ENCODE peak calls at places on chromosome 5, in five cellular contexts. P is WERI-Rb-1, N is cardiac fibroblast, S is fibroblast of lung, I is BE2C. L is an unnamed sample.

GRCh38 chr5:83179966-83180365 is 102.6 kb downstream of the XRCC4 start:
- DNase-seq in N (no peak), I (no peak), S (peak), P (no peak), L (no peak)

GRCh38 chr5:172009536-172010270 is 3.3 kb upstream of the FBXW11 start:
- DNase-seq in N (peak), I (no peak), S (no peak), P (no peak), L (no peak)

GRCh38 chr5:146213210-146213838 is 9.9 kb downstream of the RBM27 start:
- DNase-seq in N (peak), P (no peak), I (no peak), S (peak), L (no peak)

GRCh38 chr5:157563373-157564148 is 12.0 kb downstream of the ADAM19 start:
- DNase-seq in S (peak), I (no peak), P (peak), N (peak), L (peak)

GRCh38 chr5:10812218-10812617 is 51.2 kb upstream of the DAP start:
- DNase-seq in N (no peak), S (peak), I (no peak), P (no peak), L (no peak)

GRCh38 chr5:82551840-82552385 is 273.8 kb upstream of the RPS23 start:
- DNase-seq in P (no peak), S (no peak), I (peak), N (no peak), L (no peak)

GRCh38 chr5:30539004-30539634 is 654.4 kb upstream of the CDH6 start:
- DNase-seq in N (peak), S (peak), P (no peak), I (no peak), L (no peak)

GRCh38 chr5:94693043-94693822 is 74.8 kb downstream of the SLF1 start:
- DNase-seq in I (no peak), N (peak), S (peak), P (no peak), L (peak)

GRCh38 chr5:138636401-138636944 is 61.3 kb upstream of the HSPA9 start:
- DNase-seq in S (no peak), P (no peak), I (no peak), N (no peak), L (no peak)

GRCh38 chr5:109354761-109355160 is 55.0 kb downstream of the PJA2 start:
- DNase-seq in N (no peak), S (no peak), I (no peak), P (no peak), L (no peak)

GRCh38 chr5:121867403-121867802 is 15.7 kb downstream of the FTMT start:
- DNase-seq in P (no peak), I (no peak), S (no peak), N (no peak), L (no peak)
- TF ChIP-seq CTCF in P (no peak), I (no peak), S (no peak), N (no peak), L (no peak)

GRCh38 chr5:168039485-168040005 is 251.9 kb upstream of the WWC1 start:
- DNase-seq in N (no peak), I (no peak), P (peak), S (no peak), L (no peak)
- H3K4me3 ChIP-seq in N (no peak), I (no peak), P (peak), S (no peak), L (no peak)

GRCh38 chr5:149775785-149776184 is 45.7 kb downstream of the PPARGC1B start:
- DNase-seq in N (peak), S (no peak), I (no peak), P (no peak), L (peak)
- TF ChIP-seq CTCF in N (no peak), S (peak), I (peak), P (peak), L (peak)

GRCh38 chr5:140633081-140633471 is at the start of gene CD14:
- DNase-seq in S (no peak), I (peak), P (peak), N (peak), L (no peak)

GRCh38 chr5:140631831-140632365 is 1.1 kb downstream of the CD14 start:
- DNase-seq in S (no peak), I (no peak), N (no peak), P (peak), L (no peak)

GRCh38 chr5:140631063-140631462 is 1.9 kb downstream of the CD14 start:
- DNase-seq in I (no peak), P (no peak), S (no peak), N (no peak), L (no peak)

GRCh38 chr5:140634103-140634502 is 1.1 kb upstream of the CD14 start:
- DNase-seq in I (no peak), N (no peak), P (no peak), S (no peak), L (no peak)

GRCh38 chr5:140632366-140633080 is 452 bp downstream of the CD14 start:
- DNase-seq in S (peak), N (peak), P (peak), I (peak), L (no peak)
- H3K4me3 ChIP-seq in S (peak), N (peak), P (peak), I (peak), L (peak)

L was measured in AG09309.